ENCODE peak calls at places on chromosomes 5 and 9, in six cellular contexts. H, Q, G, I, S and K are unnamed samples.

GRCh38 chr5:111280282-111280901 is 56.2 kb downstream of the CAMK4 start:
- DNase-seq in H (no peak), Q (no peak), G (no peak), I (no peak), S (no peak), K (no peak)

GRCh38 chr9:77833686-77834429 is 185.7 kb upstream of the GNA14 start:
- DNase-seq in H (no peak), Q (no peak), G (no peak), I (no peak), S (no peak), K (no peak)

GRCh38 chr5:107274576-107274975 is 396.2 kb downstream of the EFNA5 start:
- DNase-seq in H (no peak), Q (no peak), G (no peak), I (no peak), S (no peak), K (no peak)

GRCh38 chr5:97162045-97162444 is 19.6 kb upstream of the LIX1 start:
- DNase-seq in H (peak), Q (no peak), G (peak), I (no peak), S (no peak), K (peak)

GRCh38 chr5:135034963-135035677 is 1.1 kb upstream of the PITX1 start:
- DNase-seq in H (no peak), Q (no peak), G (no peak), I (peak), S (no peak), K (no peak)

GRCh38 chr5:93130623-93131022 is 450.4 kb downstream of the NR2F1-AS1 start:
- DNase-seq in H (no peak), Q (no peak), G (no peak), I (no peak), S (no peak), K (no peak)

GRCh38 chr9:108746864-108747263 is 108.9 kb downstream of the ACTL7B start:
- DNase-seq in H (no peak), Q (no peak), G (no peak), I (no peak), S (no peak), K (no peak)

GRCh38 chr9:4145482-4145881 is 154.4 kb downstream of the GLIS3 start:
- DNase-seq in H (no peak), Q (no peak), G (no peak), I (no peak), S (no peak), K (no peak)

GRCh38 chr9:126902160-126902559 is 12.4 kb upstream of the RALGPS1 start:
- DNase-seq in H (no peak), Q (no peak), G (no peak), I (no peak), S (no peak), K (no peak)

GRCh38 chr9:111099199-111100005 is 61.1 kb upstream of the LPAR1 start:
- DNase-seq in H (no peak), Q (no peak), G (no peak), I (no peak), S (no peak), K (no peak)

GRCh38 chr5:7742241-7742656 is 108.7 kb downstream of the CFAP90 start:
- DNase-seq in H (no peak), Q (no peak), G (no peak), I (no peak), S (no peak), K (no peak)

GRCh38 chr9:85702881-85703280 is 38.9 kb downstream of the AGTPBP1 start:
- DNase-seq in H (peak), Q (no peak), G (no peak), I (no peak), S (no peak), K (no peak)

GRCh38 chr5:66223637-66224036 is 79.5 kb downstream of the SREK1 start:
- DNase-seq in H (no peak), Q (no peak), G (no peak), I (no peak), S (no peak), K (peak)

GRCh38 chr5:169974121-169974770 is 6.0 kb downstream of the INSYN2B start:
- DNase-seq in H (no peak), Q (no peak), G (no peak), I (no peak), S (no peak), K (no peak)

GRCh38 chr9:6029581-6029980 is 14.2 kb upstream of the RANBP6 start:
- DNase-seq in H (no peak), Q (no peak), G (no peak), I (no peak), S (no peak), K (no peak)

GRCh38 chr5:150136290-150136689 is 19.4 kb downstream of the PDGFRB start:
- DNase-seq in H (no peak), Q (no peak), G (no peak), I (no peak), S (no peak), K (no peak)

GRCh38 chr5:160930361-160930760 is 78.3 kb upstream of the ATP10B start:
- DNase-seq in H (peak), Q (no peak), G (no peak), I (no peak), S (no peak), K (no peak)

GRCh38 chr9:88044200-88044599 is 69.9 kb upstream of the CDK20 start:
- DNase-seq in H (no peak), Q (no peak), G (no peak), I (no peak), S (no peak), K (no peak)

GRCh38 chr5:7872517-7873149 is 3.7 kb downstream of the MTRR start:
- DNase-seq in H (no peak), Q (no peak), G (no peak), I (no peak), S (no peak), K (no peak)

GRCh38 chr5:15020731-15021130 is 149.2 kb upstream of the ANKH start:
- DNase-seq in H (no peak), Q (no peak), G (no peak), I (no peak), S (no peak), K (no peak)

GRCh38 chr5:135048286-135048685 is 14.3 kb upstream of the PITX1 start:
- DNase-seq in H (no peak), Q (no peak), G (no peak), I (no peak), S (no peak), K (no peak)

GRCh38 chr9:109726122-109726521 is 53.9 kb upstream of the PALM2AKAP2 start:
- DNase-seq in H (no peak), Q (no peak), G (no peak), I (no peak), S (no peak), K (no peak)

GRCh38 chr5:178145965-178146820 is 7.5 kb downstream of the NHP2 start:
- DNase-seq in H (peak), Q (no peak), G (peak), I (peak), S (peak), K (peak)

GRCh38 chr5:131589510-131590348 is 45.3 kb downstream of the RAPGEF6 start:
- DNase-seq in H (no peak), Q (no peak), G (no peak), I (no peak), S (no peak), K (peak)

GRCh38 chr5:19258686-19259085 is 729.3 kb downstream of the CDH18 start:
- DNase-seq in H (no peak), Q (no peak), G (no peak), I (no peak), S (no peak), K (no peak)

GRCh38 chr9:38046669-38047300 is 22.2 kb downstream of the SHB start:
- DNase-seq in H (peak), Q (no peak), G (no peak), I (no peak), S (no peak), K (no peak)

GRCh38 chr9:86519216-86519615 is 165.0 kb upstream of the TUT7 start:
- DNase-seq in H (no peak), Q (no peak), G (no peak), I (no peak), S (no peak), K (no peak)

GRCh38 chr5:141874262-141874964 is 3.8 kb downstream of the PCDH1 start:
- DNase-seq in H (no peak), Q (no peak), G (no peak), I (peak), S (peak), K (no peak)

GRCh38 chr5:6636293-6636692 is 3.1 kb downstream of the SRD5A1 start:
- DNase-seq in H (no peak), Q (no peak), G (no peak), I (no peak), S (no peak), K (no peak)

GRCh38 chr5:81606150-81606549 is 144.7 kb downstream of the SSBP2 start:
- DNase-seq in H (no peak), Q (no peak), G (no peak), I (no peak), S (no peak), K (no peak)

GRCh38 chr9:114016101-114016500 is 62.0 kb downstream of the AMBP start:
- DNase-seq in H (no peak), Q (no peak), G (no peak), I (peak), S (no peak), K (no peak)

GRCh38 chr5:171898379-171898778 is 108.1 kb downstream of the FBXW11 start:
- DNase-seq in H (no peak), Q (no peak), G (no peak), I (no peak), S (no peak), K (no peak)

GRCh38 chr9:93099551-93100264 is 3.7 kb downstream of the CARD19 start:
- DNase-seq in H (peak), Q (no peak), G (no peak), I (peak), S (no peak), K (no peak)

GRCh38 chr5:119814655-119815054 is 185.3 kb downstream of the FAM170A start:
- DNase-seq in H (no peak), Q (no peak), G (no peak), I (no peak), S (no peak), K (no peak)

GRCh38 chr9:98570055-98570454 is 138.7 kb downstream of the GABBR2 start:
- DNase-seq in H (no peak), Q (no peak), G (no peak), I (no peak), S (no peak), K (no peak)

GRCh38 chr9:101508203-101508602 is 25.4 kb upstream of the RNF20 start:
- DNase-seq in H (no peak), Q (no peak), G (no peak), I (no peak), S (no peak), K (no peak)

GRCh38 chr9:126117631-126118030 is 209.0 kb upstream of the MVB12B start:
- DNase-seq in H (no peak), Q (no peak), G (no peak), I (peak), S (no peak), K (no peak)

GRCh38 chr9:91177661-91178280 is 183.9 kb downstream of the AUH start:
- DNase-seq in H (no peak), Q (no peak), G (no peak), I (peak), S (no peak), K (no peak)

GRCh38 chr5:1910081-1910760 is 27.5 kb upstream of the IRX4 start:
- DNase-seq in H (no peak), Q (no peak), G (no peak), I (peak), S (no peak), K (no peak)

GRCh38 chr5:129460951-129461815 is 1.1 kb downstream of the ADAMTS19 start:
- DNase-seq in H (no peak), Q (peak), G (no peak), I (peak), S (peak), K (peak)
- TF ChIP-seq CTCF in H (no peak), Q (peak), G (no peak), I (no peak), S (peak), K (peak)

GRCh38 chr5:32628049-32628803 is 42.9 kb downstream of the SUB1 start:
- DNase-seq in H (no peak), Q (no peak), G (no peak), I (no peak), S (no peak), K (no peak)
- TF ChIP-seq CTCF in H (no peak), Q (no peak), G (no peak), I (no peak), S (no peak), K (no peak)

GRCh38 chr5:136816327-136816726 is 451.0 kb upstream of the TRPC7 start:
- DNase-seq in H (no peak), Q (no peak), G (no peak), I (no peak), S (no peak), K (no peak)
- TF ChIP-seq CTCF in H (no peak), Q (no peak), G (no peak), I (no peak), S (no peak), K (no peak)

GRCh38 chr5:11494340-11494739 is 409.9 kb downstream of the CTNND2 start:
- DNase-seq in H (no peak), Q (no peak), G (no peak), I (no peak), S (no peak), K (no peak)
- TF ChIP-seq CTCF in H (peak), Q (no peak), G (no peak), I (peak), S (peak), K (peak)

DNA sequence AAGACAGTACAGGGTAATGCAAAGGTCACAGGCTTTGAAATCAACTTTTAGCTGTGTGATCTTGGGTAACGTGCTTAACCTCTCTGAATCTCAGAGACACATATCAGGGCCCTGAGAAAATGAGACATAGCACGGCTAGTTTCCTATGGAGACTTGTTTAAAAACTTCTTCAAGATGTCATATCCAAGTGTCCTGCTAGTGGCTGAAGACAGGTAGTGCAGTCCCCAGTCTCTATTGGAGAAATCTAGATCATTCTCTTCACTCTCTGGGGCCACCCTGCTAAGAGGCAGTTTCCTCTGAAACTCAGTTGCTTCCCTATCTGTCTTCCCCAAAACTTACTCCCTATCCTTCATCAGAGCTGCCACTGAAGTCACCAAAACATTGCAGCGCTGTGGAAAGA is 30.3 kb upstream of the GRXCR2 start:
- DNase-seq in H (no peak), Q (no peak), G (no peak), I (no peak), S (no peak), K (no peak)
- TF ChIP-seq CTCF in H (no peak), Q (no peak), G (no peak), I (no peak), S (no peak), K (peak)

DNA sequence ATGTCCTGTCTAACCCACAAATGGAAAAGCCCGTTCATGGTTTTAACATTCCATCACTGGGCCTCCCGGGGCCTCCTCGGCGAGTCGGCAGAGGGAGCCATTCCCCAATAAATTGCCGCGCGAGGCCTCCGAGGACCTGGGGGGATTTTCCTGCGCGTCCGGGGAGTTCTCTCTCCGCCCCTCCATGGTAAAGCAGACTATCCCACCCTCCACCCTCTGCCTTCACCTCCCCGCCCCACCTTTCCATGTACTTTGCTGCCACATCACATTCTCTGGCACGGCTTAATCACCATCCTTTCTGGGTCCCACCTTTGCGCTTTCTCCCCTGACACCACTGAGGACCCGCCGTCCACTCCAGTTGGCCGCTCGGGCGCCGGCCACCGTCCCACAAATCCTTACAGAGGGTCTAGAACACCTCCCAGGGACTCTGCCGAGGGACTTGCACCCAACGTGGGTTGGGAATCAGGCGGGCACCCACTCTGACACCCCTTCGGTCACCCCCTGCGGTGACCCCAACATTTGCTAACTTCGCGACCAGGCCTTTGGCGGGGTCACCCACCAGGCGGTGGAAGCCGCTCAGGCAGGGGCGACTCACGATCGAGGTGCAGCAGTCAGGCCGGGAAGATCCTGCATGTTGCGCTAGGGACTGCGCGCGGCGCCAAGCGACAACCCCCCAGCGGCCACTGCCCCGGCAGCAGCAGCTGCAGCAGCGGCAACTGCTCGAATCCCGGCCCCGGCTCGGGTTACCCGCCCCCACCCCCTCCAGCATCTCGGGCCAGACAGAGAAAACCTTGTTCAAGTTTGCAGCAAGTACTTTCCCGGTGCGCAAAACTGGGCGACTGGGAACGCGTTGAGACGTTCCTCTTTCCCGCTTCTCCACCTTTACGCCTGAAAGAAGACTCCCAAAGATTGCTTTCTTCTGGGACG is at the start of gene MEGF10:
- DNase-seq in H (peak), Q (peak), G (no peak), I (no peak), S (no peak), K (peak)
- TF ChIP-seq CTCF in H (peak), Q (peak), G (no peak), I (peak), S (peak), K (peak)